ENCODE peak calls at places on chromosomes 7 and 10, in four cellular contexts. H is fibroblast of lung, F is cardiac muscle cell, T is GM12878. C is an unnamed sample.

GRCh38 chr7:106269263-106269961 is 15.4 kb downstream of the NAMPT start:
- DNase-seq in H (no peak), F (no peak), T (no peak), C (no peak)

GRCh38 chr7:92925876-92926696 is 89.7 kb upstream of the CDK6 start:
- DNase-seq in H (peak; percentile 20), F (peak; percentile 55), T (no peak), C (no peak)

GRCh38 chr7:25831901-25832411 is 320.0 kb upstream of the NFE2L3 start:
- DNase-seq in H (no peak), F (no peak), T (no peak), C (no peak)

GRCh38 chr7:65308300-65308678 is 65.4 kb upstream of the ZNF92 start:
- DNase-seq in H (no peak), F (no peak), T (no peak), C (no peak)

GRCh38 chr10:1601371-1601906 is 135.9 kb downstream of the ADARB2 start:
- DNase-seq in H (no peak), F (no peak), T (no peak), C (no peak)

GRCh38 chr10:83915801-83916200 is 223.5 kb upstream of the GHITM start:
- DNase-seq in H (no peak), F (no peak), T (no peak), C (no peak)

GRCh38 chr7:137874390-137874789 is 27.6 kb upstream of the DGKI start:
- DNase-seq in H (peak; percentile 96), F (no peak), T (no peak), C (no peak)

GRCh38 chr10:67282871-67283270 is 357.0 kb downstream of the LRRTM3 start:
- DNase-seq in H (no peak), F (no peak), T (no peak), C (no peak)

GRCh38 chr7:144130730-144131129 is 7.8 kb downstream of the OR2A14 start:
- DNase-seq in H (no peak), F (no peak), T (no peak), C (no peak)

DNA sequence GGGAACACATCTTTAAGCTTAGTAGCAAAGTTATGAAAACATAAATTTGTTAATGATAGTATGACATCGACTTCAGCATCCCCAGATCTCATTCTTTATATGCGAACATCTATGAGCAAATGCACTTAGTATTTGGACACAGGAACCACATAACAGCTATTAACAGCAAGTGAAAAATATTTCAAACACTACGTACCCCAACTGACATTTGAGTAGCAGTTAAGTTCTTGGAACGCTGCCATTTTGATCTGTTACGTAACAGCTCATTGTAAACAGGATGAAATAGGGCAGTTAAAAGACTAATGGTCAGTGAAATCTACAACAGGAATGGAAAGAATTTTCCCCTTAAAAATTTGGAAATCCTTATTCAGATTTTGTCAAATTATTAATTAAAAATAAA is 428.8 kb downstream of the TNS3 start:
- DNase-seq in H (peak; percentile 91), F (peak; percentile 29), T (no peak), C (no peak)
- H3K4me3 ChIP-seq in H (no peak overlapping the region), F (no peak overlapping the region), T (no peak overlapping the region), C (no peak overlapping the region)

DNA sequence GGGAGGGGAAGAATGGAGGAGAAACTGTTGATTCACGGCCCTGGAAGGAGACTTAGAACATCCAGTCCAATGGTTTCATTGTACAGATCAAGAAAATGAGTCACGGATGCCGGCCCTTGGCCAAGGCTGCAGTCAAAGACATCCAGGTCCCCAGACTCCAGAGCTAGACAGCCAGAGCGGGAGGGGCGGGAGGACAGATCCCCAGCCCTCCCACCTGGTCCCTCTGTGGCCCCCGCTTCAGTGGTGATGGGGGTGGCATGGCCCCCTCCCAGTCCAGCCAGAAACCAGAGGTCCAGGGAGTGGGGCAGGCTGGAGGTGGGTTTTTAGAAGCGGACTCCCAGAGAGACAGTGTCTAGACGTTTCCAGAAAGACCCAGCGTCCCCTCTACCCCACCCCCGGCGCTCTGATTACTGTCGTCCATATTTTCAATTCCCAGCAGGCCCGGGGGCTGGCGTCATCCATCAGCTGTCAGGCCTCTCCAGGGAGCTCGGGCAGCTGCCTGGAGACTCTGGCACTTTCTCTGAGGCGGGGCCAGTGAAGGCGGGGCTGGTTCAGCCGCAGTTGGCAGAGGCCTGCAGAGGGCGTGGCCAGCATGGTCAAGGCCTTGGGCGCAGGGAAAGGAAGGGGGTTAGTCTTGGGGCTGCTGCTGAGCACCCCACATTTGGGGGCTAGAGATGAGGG is 8.0 kb upstream of the HSPB1 start:
- DNase-seq in H (peak; percentile 97), F (peak; percentile 86), T (no peak), C (peak; percentile 53)
- H3K4me3 ChIP-seq in H (peak overlapping the region; percentile 50), F (no peak overlapping the region), T (no peak overlapping the region), C (no peak overlapping the region)

GRCh38 chr7:91265693-91266066 is 1.4 kb downstream of the FZD1 start:
- DNase-seq in H (peak; percentile 46), F (peak; percentile 18), T (no peak), C (no peak)

GRCh38 chr7:91266067-91266930 is 2.1 kb downstream of the FZD1 start:
- DNase-seq in H (peak; percentile 41), F (peak; percentile 11), T (no peak), C (peak; percentile 17)

GRCh38 chr7:91264924-91265681 is 870 bp downstream of the FZD1 start:
- DNase-seq in H (peak; percentile 84), F (peak; percentile 69), T (no peak), C (peak; percentile 70)

GRCh38 chr7:91266931-91267557 is 2.8 kb downstream of the FZD1 start:
- DNase-seq in H (peak; percentile 20), F (peak; percentile 20), T (no peak), C (no peak)

DNA sequence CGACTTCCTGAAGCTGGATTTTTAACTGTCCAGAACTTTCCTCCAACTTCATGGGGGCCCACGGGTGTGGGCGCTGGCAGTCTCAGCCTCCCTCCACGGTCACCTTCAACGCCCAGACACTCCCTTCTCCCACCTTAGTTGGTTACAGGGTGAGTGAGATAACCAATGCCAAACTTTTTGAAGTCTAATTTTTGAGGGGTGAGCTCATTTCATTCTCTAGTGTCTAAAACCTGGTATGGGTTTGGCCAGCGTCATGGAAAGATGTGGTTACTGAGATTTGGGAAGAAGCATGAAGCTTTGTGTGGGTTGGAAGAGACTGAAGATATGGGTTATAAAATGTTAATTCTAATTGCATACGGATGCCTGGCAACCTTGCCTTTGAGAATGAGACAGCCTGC is 3.3 kb downstream of the FZD1 start:
- DNase-seq in H (peak; percentile 97), F (no peak), T (no peak), C (no peak)
- H3K4me3 ChIP-seq in H (peak overlapping the region; percentile 74), F (peak overlapping the region; percentile 27), T (no peak overlapping the region), C (no peak overlapping the region)

DNA sequence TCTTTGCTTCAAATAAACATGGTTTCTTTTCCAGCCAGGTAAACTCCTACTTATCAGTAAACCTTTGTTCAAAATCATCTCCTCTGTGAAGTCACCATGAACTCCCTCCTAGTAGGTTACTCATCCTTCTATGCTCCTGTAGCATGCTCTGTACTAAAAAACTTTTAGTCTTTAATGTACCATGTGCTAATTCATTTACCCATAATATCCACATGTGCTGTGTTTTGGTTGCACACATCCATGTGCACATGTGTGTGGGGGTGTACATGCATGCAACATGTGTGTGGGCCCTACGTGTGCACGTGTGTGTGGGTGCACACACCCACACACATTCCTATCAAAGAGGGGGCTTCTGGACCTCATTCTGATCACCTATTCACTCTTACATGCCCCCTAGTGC is 259.9 kb upstream of the SP4 start:
- DNase-seq in H (no peak), F (no peak), T (no peak), C (no peak)
- H3K4me3 ChIP-seq in H (no peak overlapping the region), F (no peak overlapping the region), T (no peak overlapping the region), C (no peak overlapping the region)

DNA sequence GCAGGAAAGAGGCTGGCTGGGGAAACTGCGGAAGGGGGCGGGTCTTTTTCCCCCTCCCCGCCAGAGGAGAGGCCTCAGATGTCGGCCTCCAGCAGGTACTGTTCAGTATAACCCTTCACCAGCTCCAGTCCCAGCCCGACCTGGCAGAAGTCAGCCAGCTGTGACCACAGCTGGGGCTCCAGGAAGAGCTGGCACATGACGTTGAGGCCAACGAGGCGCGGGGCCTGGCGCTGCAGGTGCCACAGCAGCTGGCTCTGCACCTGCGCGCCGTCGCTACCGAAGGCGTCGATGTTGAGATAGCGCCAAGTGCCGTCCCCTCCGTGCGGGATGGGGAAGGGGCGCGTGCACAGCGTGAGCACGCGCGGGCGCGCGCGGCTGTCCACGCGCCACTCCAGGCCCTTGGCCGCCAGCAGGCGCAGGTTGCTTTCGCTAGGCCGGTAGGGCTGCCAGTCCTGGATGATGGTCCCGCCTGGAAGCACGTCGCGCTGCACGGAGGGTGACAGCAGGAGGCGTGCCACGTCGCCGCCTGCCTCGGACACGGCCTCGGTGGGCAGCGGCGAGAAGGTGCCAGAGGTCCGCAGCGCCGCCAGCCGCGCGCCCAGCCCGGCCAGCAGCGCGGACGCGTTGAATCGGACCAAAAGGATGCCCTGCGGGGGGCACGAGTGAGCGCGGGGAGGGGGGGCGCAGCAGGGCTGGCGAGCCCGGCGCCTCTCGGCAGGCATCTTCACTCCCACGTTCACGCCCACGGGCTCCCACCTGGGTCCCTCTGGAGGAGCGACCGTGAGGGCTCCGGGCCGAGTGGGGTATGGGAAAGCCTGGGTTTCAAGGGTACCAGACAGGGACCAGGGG is 6.9 kb upstream of the VGF start:
- DNase-seq in H (no peak), F (no peak), T (no peak), C (peak; percentile 27)
- H3K4me3 ChIP-seq in H (no peak overlapping the region), F (no peak overlapping the region), T (no peak overlapping the region), C (no peak overlapping the region)

GRCh38 chr7:21429786-21430574 is 2.1 kb downstream of the SP4 start:
- DNase-seq in H (no peak), F (no peak), T (no peak), C (no peak)

GRCh38 chr7:21427861-21428641 is at the start of gene SP4:
- DNase-seq in H (peak; percentile 93), F (peak; percentile 96), T (peak; percentile 49), C (peak; percentile 93)

GRCh38 chr7:21429021-21429420 is 1.1 kb downstream of the SP4 start:
- DNase-seq in H (no peak), F (no peak), T (no peak), C (no peak)

GRCh38 chr7:21428642-21428941 is 709 bp downstream of the SP4 start:
- DNase-seq in H (no peak), F (no peak), T (no peak), C (no peak)

GRCh38 chr7:21430575-21430954 is 2.7 kb downstream of the SP4 start:
- DNase-seq in H (no peak), F (no peak), T (no peak), C (no peak)
- H3K4me3 ChIP-seq in H (no peak overlapping the region), F (peak overlapping the region; percentile 14), T (peak overlapping the region; percentile 95), C (peak overlapping the region; percentile 49)

GRCh38 chr10:75058142-75058541 is 53.3 kb upstream of the SAMD8 start:
- DNase-seq in H (peak; percentile 43), F (no peak), T (no peak), C (no peak)
- H3K4me3 ChIP-seq in H (no peak overlapping the region), F (no peak overlapping the region), T (no peak overlapping the region), C (no peak overlapping the region)

DNA sequence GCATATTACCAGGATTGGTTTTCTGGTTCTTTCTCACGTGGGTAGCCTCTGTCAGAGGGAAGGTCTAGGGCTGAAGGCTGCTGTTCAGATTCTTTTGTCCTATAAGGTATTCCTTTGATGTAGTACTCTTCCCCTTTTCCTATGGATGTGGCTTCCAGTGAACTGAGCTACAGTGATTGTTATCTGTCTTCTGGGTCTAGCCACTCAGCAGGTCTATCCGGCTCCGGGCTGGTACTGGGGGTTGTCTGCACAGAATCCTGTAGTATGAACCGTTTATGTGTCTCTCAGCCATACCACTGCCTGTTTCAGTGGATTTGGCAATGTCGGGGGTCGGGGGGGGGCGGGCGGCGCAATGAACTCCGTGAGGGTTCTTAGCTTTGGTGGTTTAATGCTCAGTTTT is 84.5 kb upstream of the C10orf90 start:
- DNase-seq in H (no peak), F (no peak), T (no peak), C (no peak)
- H3K4me3 ChIP-seq in H (no peak overlapping the region), F (no peak overlapping the region), T (no peak overlapping the region), C (no peak overlapping the region)

GRCh38 chr7:3243680-3244079 is 57.4 kb upstream of the SDK1 start:
- DNase-seq in H (no peak), F (no peak), T (no peak), C (no peak)
- H3K4me3 ChIP-seq in H (no peak overlapping the region), F (no peak overlapping the region), T (no peak overlapping the region), C (no peak overlapping the region)